ENCODE peak calls at places on chromosomes 1 and 21, in nine cellular contexts. W, M, P, H, I, K, G, X and E are unnamed samples.
A peak's percentile ranks its signal among the peaks of the same experiment; 100 is the strongest.

GRCh38 chr1:26066857-26067256 is 573 bp downstream of the TRIM63 start:
- DNase-seq in W (no peak), M (no peak), G (no peak), H (peak; percentile 84), I (no peak), K (no peak), X (no peak), P (no peak), E (no peak)

GRCh38 chr1:75745276-75745675 is 20.8 kb downstream of the ACADM start:
- DNase-seq in I (no peak), K (no peak), M (no peak), P (no peak), H (no peak), W (no peak), G (no peak), X (no peak), E (no peak)

GRCh38 chr21:42939581-42940413 is 14.4 kb upstream of the ERVH48-1 start:
- DNase-seq in K (no peak), P (peak; percentile 73), X (peak; percentile 80), W (peak; percentile 78), M (peak; percentile 85), G (no peak), H (peak; percentile 79), I (peak; percentile 90), E (peak; percentile 19)

GRCh38 chr21:44407493-44407892 is 47.8 kb upstream of the LRRC3 start:
- DNase-seq in X (no peak), H (no peak), P (no peak), G (no peak), I (no peak), W (no peak), K (no peak), M (no peak), E (no peak)

GRCh38 chr1:67019121-67019520 is 34.8 kb downstream of the SLC35D1 start:
- DNase-seq in W (no peak), X (no peak), P (no peak), H (no peak), K (no peak), M (no peak), G (no peak), I (no peak), E (no peak)

GRCh38 chr1:207814469-207814868 is 62.6 kb downstream of the CD46 start:
- DNase-seq in H (peak; percentile 68), X (no peak), K (no peak), M (no peak), I (no peak), W (no peak), G (no peak), P (no peak), E (peak; percentile 34)

GRCh38 chr1:50633465-50633864 is 210.2 kb upstream of the DMRTA2 start:
- DNase-seq in X (no peak), W (peak; percentile 33), P (no peak), H (no peak), M (no peak), K (no peak), G (no peak), I (no peak), E (no peak)

GRCh38 chr1:167455786-167456446 is 62.4 kb downstream of the CD247 start:
- DNase-seq in H (peak; percentile 78), K (peak; percentile 65), X (peak; percentile 54), P (no peak), M (no peak), G (no peak), I (peak; percentile 27), W (peak; percentile 49), E (peak; percentile 52)

GRCh38 chr1:55015731-55016620 is 17.2 kb downstream of the BSND start:
- DNase-seq in H (no peak), I (no peak), M (no peak), W (no peak), K (no peak), G (no peak), X (no peak), P (no peak), E (no peak)

GRCh38 chr1:4743978-4744750 is 89.8 kb downstream of the AJAP1 start:
- DNase-seq in P (no peak), K (no peak), I (no peak), H (no peak), G (no peak), X (peak; percentile 68), M (no peak), W (no peak), E (no peak)

GRCh38 chr1:167722152-167722869 is 529 bp downstream of the MPZL1 start:
- DNase-seq in P (peak; percentile 59), W (peak; percentile 51), G (no peak), I (peak; percentile 52), K (peak; percentile 55), X (peak; percentile 51), M (no peak), H (no peak), E (no peak)

GRCh38 chr1:152510503-152510902 is at the start of gene LCE5A:
- DNase-seq in I (no peak), P (no peak), G (no peak), K (no peak), H (no peak), X (no peak), M (no peak), W (no peak), E (no peak)

GRCh38 chr1:42822833-42823392 is 5.7 kb upstream of the SVBP start:
- DNase-seq in W (no peak), K (no peak), G (no peak), M (no peak), P (no peak), I (no peak), H (no peak), X (no peak), E (no peak)

GRCh38 chr1:11786168-11786567 is 19.6 kb downstream of the MTHFR start:
- DNase-seq in G (no peak), X (no peak), W (no peak), K (no peak), I (no peak), M (no peak), P (no peak), H (peak; percentile 49), E (no peak)
- H3K4me1 ChIP-seq in G (peaks cover 14% of the 10 kb centered on the region), X (peaks cover 68% of the 10 kb centered on the region), W (peaks cover 56% of the 10 kb centered on the region), K (peaks cover 6% of the 10 kb centered on the region), I (peaks cover 52% of the 10 kb centered on the region), M (peaks cover 18% of the 10 kb centered on the region), P (peaks cover 59% of the 10 kb centered on the region), H (peaks cover 29% of the 10 kb centered on the region), E (peaks cover 54% of the 10 kb centered on the region)

GRCh38 chr1:98340511-98340910 is 321.0 kb upstream of the SNX7 start:
- DNase-seq in I (no peak), X (no peak), K (no peak), M (no peak), W (no peak), H (no peak), G (no peak), P (no peak), E (no peak)
- H3K4me1 ChIP-seq in I (peaks cover 11% of the 10 kb centered on the region), X (no peaks in the 10 kb centered on the region), K (no peaks in the 10 kb centered on the region), M (no peaks in the 10 kb centered on the region), W (no peaks in the 10 kb centered on the region), H (no peaks in the 10 kb centered on the region), G (no peaks in the 10 kb centered on the region), P (no peaks in the 10 kb centered on the region), E (no peaks in the 10 kb centered on the region)

DNA sequence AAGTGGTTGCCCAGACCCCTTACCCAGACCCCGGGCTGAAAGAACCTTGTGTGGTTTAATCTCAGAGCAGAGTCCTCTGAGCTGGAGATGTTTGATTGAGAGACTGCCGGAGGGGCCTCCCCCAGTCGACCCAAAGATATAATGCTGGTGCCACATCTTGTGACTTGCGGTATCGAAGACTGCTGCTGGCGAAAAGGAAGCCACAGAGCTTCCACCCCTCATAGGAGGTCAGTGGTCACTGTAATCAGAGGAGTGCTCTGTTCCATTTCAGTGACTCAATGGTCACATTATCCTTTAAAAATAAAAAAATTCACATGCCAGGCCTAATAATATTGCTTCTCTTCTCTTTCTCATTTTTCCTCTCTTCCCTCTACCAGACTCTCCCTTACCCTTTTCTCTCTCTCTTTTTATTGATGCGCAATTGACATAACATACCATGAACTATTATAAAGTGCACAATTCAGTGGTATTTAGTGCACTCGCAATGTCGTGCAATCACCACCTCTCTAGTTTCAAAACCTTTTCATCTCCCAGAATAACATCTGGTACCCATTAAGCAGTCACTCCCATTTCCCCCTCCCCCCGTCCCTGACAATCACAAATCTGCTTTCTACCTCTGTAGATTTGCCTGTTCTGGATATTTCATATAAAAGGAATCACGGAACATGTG is 52.6 kb upstream of the LYST start:
- DNase-seq in H (no peak), I (peak; percentile 15), W (no peak), P (no peak), X (no peak), M (no peak), K (no peak), G (no peak), E (no peak)
- H3K4me1 ChIP-seq in H (peaks cover 4% of the 10 kb centered on the region), I (no peaks in the 10 kb centered on the region), W (no peaks in the 10 kb centered on the region), P (peaks cover 53% of the 10 kb centered on the region), X (peaks cover 16% of the 10 kb centered on the region), M (no peaks in the 10 kb centered on the region), K (peaks cover 2% of the 10 kb centered on the region), G (peaks cover 3% of the 10 kb centered on the region), E (no peaks in the 10 kb centered on the region)

DNA sequence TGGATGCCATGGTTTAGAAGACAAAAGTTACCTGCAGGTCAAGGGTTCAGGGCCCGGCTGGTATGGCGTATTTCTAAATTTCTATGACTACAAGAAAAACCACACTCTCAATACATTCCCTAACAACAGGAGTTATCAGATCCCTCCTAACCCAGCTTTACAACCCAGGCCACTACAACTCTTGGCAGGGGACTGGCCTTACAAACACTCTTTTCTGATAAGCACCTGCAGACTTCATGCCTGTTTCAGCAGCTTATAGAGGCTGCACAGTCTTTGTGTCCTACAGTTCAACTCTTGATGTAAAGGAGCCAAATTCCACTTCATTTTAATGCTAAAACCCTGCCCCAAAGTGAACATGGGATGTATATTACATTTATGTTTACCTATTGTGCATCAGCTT is 461.4 kb downstream of the SIPA1L2 start:
- DNase-seq in G (no peak), M (no peak), P (no peak), I (no peak), W (no peak), H (no peak), X (no peak), K (no peak), E (no peak)
- H3K4me1 ChIP-seq in G (no peaks in the 10 kb centered on the region), M (no peaks in the 10 kb centered on the region), P (no peaks in the 10 kb centered on the region), I (no peaks in the 10 kb centered on the region), W (no peaks in the 10 kb centered on the region), H (no peaks in the 10 kb centered on the region), X (no peaks in the 10 kb centered on the region), K (peaks cover 2% of the 10 kb centered on the region), E (no peaks in the 10 kb centered on the region)

DNA sequence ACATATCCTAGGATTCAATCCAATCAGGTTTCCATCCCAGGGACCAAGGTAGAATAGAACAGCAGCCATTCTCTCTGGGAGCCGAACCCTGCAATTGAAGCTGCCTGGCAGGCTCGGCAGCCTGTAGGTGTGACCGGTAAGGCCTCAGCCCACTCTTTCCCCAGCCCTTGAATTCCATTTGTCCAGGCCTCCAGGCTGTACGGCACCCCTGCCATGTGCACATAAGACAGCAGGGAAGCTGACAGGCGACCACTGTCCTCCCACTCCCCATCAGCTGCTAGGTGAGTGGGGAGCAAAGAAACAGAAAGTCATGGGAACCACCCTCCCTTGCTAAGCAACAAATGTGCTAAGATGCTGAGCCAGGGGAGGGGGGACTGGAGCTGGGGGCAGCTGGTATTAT is 23.0 kb downstream of the OPTC start:
- DNase-seq in G (no peak), X (no peak), H (no peak), K (no peak), P (no peak), W (no peak), I (no peak), M (no peak), E (no peak)
- H3K4me1 ChIP-seq in G (peaks cover 33% of the 10 kb centered on the region), X (peaks cover 29% of the 10 kb centered on the region), H (peaks cover 15% of the 10 kb centered on the region), K (peaks cover 23% of the 10 kb centered on the region), P (peaks cover 33% of the 10 kb centered on the region), W (peaks cover 23% of the 10 kb centered on the region), I (peaks cover 30% of the 10 kb centered on the region), M (peaks cover 3% of the 10 kb centered on the region), E (peaks cover 19% of the 10 kb centered on the region)